ENCODE peak calls at places on chromosomes 1 and 21, in six cellular contexts. One of them, this sample, is unnamed.

GRCh38 chr1:31564606-31564989 is 11.7 kb upstream of the TINAGL1 start:
- DNase-seq in HFF-Myc: no peak
- DNase-seq in heart left ventricle: no peak
- DNase-seq in NCI-H345: no peak
- DNase-seq in amniotic stem cell: no peak
- DNase-seq in HTR-8/SVneo: no peak
- DNase-seq in this sample: no peak

GRCh38 chr1:152348447-152348846 is 11.4 kb downstream of the FLG2 start:
- DNase-seq in HFF-Myc: no peak
- DNase-seq in heart left ventricle: no peak
- DNase-seq in NCI-H345: no peak
- DNase-seq in amniotic stem cell: no peak
- DNase-seq in HTR-8/SVneo: no peak
- DNase-seq in this sample: no peak

GRCh38 chr1:30763654-30764248 is 6.2 kb upstream of the LAPTM5 start:
- DNase-seq in HFF-Myc: no peak
- DNase-seq in heart left ventricle: no peak
- DNase-seq in NCI-H345: no peak
- DNase-seq in amniotic stem cell: no peak
- DNase-seq in HTR-8/SVneo: peak
- DNase-seq in this sample: no peak

GRCh38 chr1:243253211-243253926 is 1.7 kb downstream of the CEP170 start:
- DNase-seq in HFF-Myc: no peak
- DNase-seq in heart left ventricle: no peak
- DNase-seq in NCI-H345: no peak
- DNase-seq in amniotic stem cell: no peak
- DNase-seq in HTR-8/SVneo: no peak
- DNase-seq in this sample: no peak

GRCh38 chr21:44911066-44911383 is 9.7 kb downstream of the ITGB2 start:
- DNase-seq in HFF-Myc: no peak
- DNase-seq in heart left ventricle: no peak
- DNase-seq in NCI-H345: no peak
- DNase-seq in amniotic stem cell: no peak
- DNase-seq in HTR-8/SVneo: no peak
- DNase-seq in this sample: no peak

GRCh38 chr1:191648939-191649338 is 509.3 kb upstream of the RGS18 start:
- DNase-seq in HFF-Myc: no peak
- DNase-seq in heart left ventricle: no peak
- DNase-seq in NCI-H345: no peak
- DNase-seq in amniotic stem cell: no peak
- DNase-seq in HTR-8/SVneo: no peak
- DNase-seq in this sample: no peak

GRCh38 chr1:51331206-51332100 is 1.1 kb upstream of the TTC39A start:
- DNase-seq in HFF-Myc: peak
- DNase-seq in heart left ventricle: peak
- DNase-seq in NCI-H345: peak
- DNase-seq in amniotic stem cell: no peak
- DNase-seq in HTR-8/SVneo: peak
- DNase-seq in this sample: peak

GRCh38 chr21:37455504-37455911 is 88.9 kb downstream of the DYRK1A start:
- DNase-seq in HFF-Myc: no peak
- DNase-seq in heart left ventricle: no peak
- DNase-seq in NCI-H345: no peak
- DNase-seq in amniotic stem cell: no peak
- DNase-seq in HTR-8/SVneo: no peak
- DNase-seq in this sample: no peak

GRCh38 chr1:8166436-8166835 is 140.3 kb upstream of the ERRFI1 start:
- DNase-seq in HFF-Myc: no peak
- DNase-seq in heart left ventricle: no peak
- DNase-seq in NCI-H345: peak
- DNase-seq in amniotic stem cell: no peak
- DNase-seq in HTR-8/SVneo: no peak
- DNase-seq in this sample: no peak

GRCh38 chr1:231918239-231919015 is 291.8 kb downstream of the DISC1 start:
- DNase-seq in HFF-Myc: no peak
- DNase-seq in heart left ventricle: no peak
- DNase-seq in NCI-H345: no peak
- DNase-seq in amniotic stem cell: no peak
- DNase-seq in HTR-8/SVneo: no peak
- DNase-seq in this sample: no peak

GRCh38 chr21:45592208-45592619 is 50.0 kb upstream of the SLC19A1 start:
- DNase-seq in HFF-Myc: no peak
- DNase-seq in heart left ventricle: no peak
- DNase-seq in NCI-H345: no peak
- DNase-seq in amniotic stem cell: no peak
- DNase-seq in HTR-8/SVneo: no peak
- DNase-seq in this sample: no peak

GRCh38 chr21:16563795-16564194 is 834.0 kb downstream of the USP25 start:
- DNase-seq in HFF-Myc: no peak
- DNase-seq in heart left ventricle: no peak
- DNase-seq in NCI-H345: no peak
- DNase-seq in amniotic stem cell: no peak
- DNase-seq in HTR-8/SVneo: peak
- DNase-seq in this sample: no peak

GRCh38 chr1:113917400-113918082 is 11.6 kb upstream of the HIPK1 start:
- DNase-seq in HFF-Myc: no peak
- DNase-seq in heart left ventricle: no peak
- DNase-seq in NCI-H345: no peak
- DNase-seq in amniotic stem cell: no peak
- DNase-seq in HTR-8/SVneo: no peak
- DNase-seq in this sample: no peak

GRCh38 chr1:56229183-56229582 is 350.2 kb downstream of the PLPP3 start:
- DNase-seq in HFF-Myc: no peak
- DNase-seq in heart left ventricle: no peak
- DNase-seq in NCI-H345: no peak
- DNase-seq in amniotic stem cell: no peak
- DNase-seq in HTR-8/SVneo: no peak
- DNase-seq in this sample: no peak

GRCh38 chr1:226643167-226643566 is 94.6 kb downstream of the STUM start:
- DNase-seq in HFF-Myc: peak
- DNase-seq in heart left ventricle: no peak
- DNase-seq in NCI-H345: no peak
- DNase-seq in amniotic stem cell: no peak
- DNase-seq in HTR-8/SVneo: peak
- DNase-seq in this sample: no peak

GRCh38 chr1:211648980-211649934 is 26.2 kb downstream of the NEK2 start:
- DNase-seq in HFF-Myc: no peak
- DNase-seq in heart left ventricle: peak
- DNase-seq in NCI-H345: no peak
- DNase-seq in amniotic stem cell: no peak
- DNase-seq in HTR-8/SVneo: no peak
- DNase-seq in this sample: peak

GRCh38 chr1:109294481-109294880 is 11.5 kb upstream of the PSRC1 start:
- DNase-seq in HFF-Myc: no peak
- DNase-seq in heart left ventricle: no peak
- DNase-seq in NCI-H345: no peak
- DNase-seq in amniotic stem cell: no peak
- DNase-seq in HTR-8/SVneo: no peak
- DNase-seq in this sample: no peak

This sample was measured in left cardiac atrium.